ENCODE peak calls at places on chromosomes 6 and 20, in eight cellular contexts. E is upper lobe of left lung, T is GM12878, F is HCT116, S is heart left ventricle, Y is NB4, R is uterus, P is Peyer's patch. Z is an unnamed sample.

GRCh38 chr20:49657118-49657901 is 56.4 kb downstream of the B4GALT5 start:
- DNase-seq in Y (peak; percentile 35), E (no peak), T (no peak), F (no peak), S (no peak), P (no peak), R (peak; percentile 44), Z (peak; percentile 34)

GRCh38 chr6:75693534-75693933 is 55.5 kb upstream of the MYO6 start:
- DNase-seq in S (no peak), E (no peak), R (no peak), T (no peak), F (no peak), P (no peak), Y (peak; percentile 27), Z (no peak)

GRCh38 chr6:23633986-23634385 is 492.0 kb upstream of the NRSN1 start:
- DNase-seq in E (no peak), S (no peak), P (no peak), Y (no peak), R (no peak), F (no peak), T (no peak), Z (no peak)

GRCh38 chr6:514396-514973 is 122.9 kb downstream of the IRF4 start:
- DNase-seq in P (no peak), F (no peak), R (no peak), T (no peak), S (no peak), E (no peak), Y (peak; percentile 80), Z (no peak)

GRCh38 chr6:139205843-139206242 is 71.0 kb downstream of the HECA start:
- DNase-seq in P (no peak), S (no peak), E (no peak), Y (no peak), R (no peak), F (no peak), T (no peak), Z (no peak)

GRCh38 chr20:31605902-31606677 is 1.0 kb downstream of the ID1 start:
- DNase-seq in R (peak; percentile 34), E (peak; percentile 31), T (no peak), S (no peak), P (peak; percentile 58), F (no peak), Y (peak; percentile 36), Z (no peak)

GRCh38 chr20:1301031-1301529 is 27.9 kb downstream of the SDCBP2 start:
- DNase-seq in S (no peak), F (peak; percentile 18), T (no peak), R (no peak), E (no peak), Y (peak; percentile 77), P (no peak), Z (no peak)

GRCh38 chr6:121932071-121933009 is 467.1 kb upstream of the HSF2 start:
- DNase-seq in S (peak; percentile 46), E (peak; percentile 29), T (no peak), F (peak; percentile 61), Y (no peak), P (peak; percentile 43), R (peak; percentile 20), Z (peak; percentile 15)

GRCh38 chr6:13304580-13305255 is 23.6 kb downstream of the TBC1D7 start:
- DNase-seq in E (no peak), Y (no peak), T (peak; percentile 77), P (no peak), F (no peak), R (no peak), S (no peak), Z (no peak)

GRCh38 chr6:26338810-26339209 is 26.2 kb upstream of the BTN3A2 start:
- DNase-seq in P (no peak), T (no peak), E (no peak), Y (no peak), S (no peak), R (no peak), F (no peak), Z (no peak)

GRCh38 chr6:160733045-160733646 is 31.1 kb downstream of the PLG start:
- DNase-seq in P (peak; percentile 60), T (no peak), E (no peak), S (peak; percentile 12), Y (peak; percentile 65), F (peak; percentile 28), R (peak; percentile 33), Z (peak; percentile 44)

GRCh38 chr20:17273711-17274110 is 46.9 kb downstream of the PCSK2 start:
- DNase-seq in F (no peak), R (no peak), E (no peak), T (no peak), S (no peak), Y (peak; percentile 16), P (no peak), Z (no peak)

GRCh38 chr6:75946146-75946831 is 126.2 kb downstream of the IMPG1 start:
- DNase-seq in R (no peak), F (no peak), Y (no peak), P (no peak), E (no peak), S (no peak), T (peak; percentile 19), Z (no peak)

GRCh38 chr6:20242397-20242796 is 30.1 kb upstream of the MBOAT1 start:
- DNase-seq in E (no peak), F (no peak), S (no peak), P (no peak), Y (no peak), R (no peak), T (no peak), Z (no peak)

GRCh38 chr6:138692978-138693909 is 80.3 kb upstream of the CCDC28A start:
- DNase-seq in P (peak; percentile 82), R (peak; percentile 39), Y (peak; percentile 85), S (peak; percentile 63), F (peak; percentile 48), T (no peak), E (peak; percentile 78), Z (peak; percentile 82)

GRCh38 chr6:150177260-150178246 is 34.7 kb downstream of the PPP1R14C start:
- DNase-seq in S (peak; percentile 54), Y (no peak), P (peak; percentile 70), T (no peak), E (no peak), R (no peak), F (no peak), Z (peak; percentile 51)

GRCh38 chr20:32067234-32067821 is 15.3 kb downstream of the HCK start:
- DNase-seq in E (no peak), F (no peak), Y (peak; percentile 62), T (no peak), P (no peak), R (no peak), S (no peak), Z (no peak)

GRCh38 chr6:110233769-110234374 is 53.6 kb downstream of the CDC40 start:
- DNase-seq in F (no peak), P (no peak), S (no peak), E (no peak), T (peak; percentile 15), Y (peak; percentile 32), R (no peak), Z (no peak)

GRCh38 chr6:36677059-36677749 is 1.3 kb upstream of the CDKN1A start:
- DNase-seq in E (no peak), S (no peak), F (no peak), T (no peak), Y (no peak), R (no peak), P (no peak), Z (no peak)
- H3K4me3 ChIP-seq in E (no peak overlapping the region), S (no peak overlapping the region), F (no peak overlapping the region), T (peak overlapping the region; percentile 75), Y (no peak overlapping the region), R (no peak overlapping the region), P (no peak overlapping the region), Z (no peak overlapping the region)

DNA sequence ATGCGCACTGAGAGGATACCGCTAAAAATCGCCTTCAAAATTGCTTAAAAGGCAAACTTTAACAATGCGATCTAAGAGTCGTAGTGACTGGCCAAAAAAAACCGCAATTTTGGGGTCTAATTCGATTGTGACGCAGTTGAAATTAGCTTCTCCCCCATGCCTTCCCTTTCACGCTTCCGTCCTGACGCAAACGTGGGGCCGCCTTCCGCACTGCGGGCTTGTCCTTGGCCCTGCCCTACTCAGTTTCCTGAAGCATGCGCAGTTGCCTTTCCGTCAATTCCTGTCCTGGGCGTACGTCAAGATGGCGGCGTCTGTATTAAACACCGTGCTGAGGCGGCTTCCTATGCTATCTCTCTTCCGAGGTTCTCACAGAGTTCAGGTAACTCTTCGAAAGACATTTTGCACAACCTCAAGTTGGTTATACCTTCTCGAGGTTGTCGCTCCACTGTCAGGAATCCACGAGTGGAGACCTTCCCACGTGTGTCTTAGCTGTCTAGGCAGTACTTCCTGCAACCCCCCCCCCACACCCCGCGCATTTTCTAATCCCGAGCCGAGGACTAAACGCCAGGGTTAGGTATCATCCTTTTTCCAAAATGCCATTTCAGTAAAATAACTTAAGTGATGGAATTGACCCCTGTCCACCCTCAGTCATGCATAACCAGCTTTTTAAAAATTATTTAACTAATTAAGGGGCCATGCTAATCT is at the start of gene MRPS18B:
- DNase-seq in R (peak; percentile 99), S (peak; percentile 99), E (peak; percentile 99), F (peak; percentile 96), Y (peak; percentile 99), T (peak; percentile 99), P (peak; percentile 99), Z (peak; percentile 99)
- TF ChIP-seq POLR2A in R (peak; percentile 83), S (no peak), E (no peak), F (peak; percentile 58), Y (peak; percentile 94), T (peak; percentile 87), P (peak; percentile 70), Z (peak; percentile 4)

GRCh38 chr20:38007526-38007925 is 25.7 kb downstream of the TTI1 start:
- DNase-seq in P (no peak), S (no peak), F (no peak), Y (no peak), T (no peak), E (no peak), R (no peak), Z (no peak)

GRCh38 chr20:38013891-38014290 is 19.4 kb downstream of the TTI1 start:
- DNase-seq in S (no peak), R (no peak), P (no peak), F (no peak), Y (no peak), T (no peak), E (no peak), Z (no peak)

GRCh38 chr20:38008233-38008944 is 24.9 kb downstream of the TTI1 start:
- DNase-seq in Y (no peak), T (no peak), F (no peak), E (no peak), R (no peak), S (no peak), P (no peak), Z (no peak)

GRCh38 chr20:38017959-38018358 is 15.3 kb downstream of the TTI1 start:
- DNase-seq in T (no peak), E (no peak), F (no peak), Y (no peak), R (no peak), P (no peak), S (no peak), Z (no peak)

DNA sequence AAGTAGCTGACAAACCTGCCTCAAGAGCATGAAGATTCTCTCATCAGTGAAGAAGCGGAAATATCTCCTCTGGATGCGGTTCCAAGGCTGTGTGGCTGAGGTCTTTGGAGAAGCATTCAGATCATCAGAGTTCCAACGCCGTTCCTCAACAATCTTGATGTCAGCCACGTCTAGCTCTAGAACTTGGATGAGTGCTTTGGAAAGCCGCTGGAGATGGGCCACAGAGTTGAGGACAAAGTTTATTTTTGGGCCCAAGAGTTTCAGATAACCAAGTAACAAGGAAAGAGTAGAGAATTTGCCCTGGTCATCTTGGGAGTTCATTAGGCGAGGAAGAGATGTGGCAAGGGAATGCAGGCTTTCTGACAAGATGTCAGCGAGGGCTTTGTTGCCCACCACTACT is 20.9 kb downstream of the TTI1 start:
- DNase-seq in P (no peak), R (no peak), T (no peak), E (no peak), Y (no peak), F (no peak), S (no peak), Z (no peak)
- H3K4me3 ChIP-seq in P (no peak overlapping the region), R (no peak overlapping the region), T (no peak overlapping the region), E (no peak overlapping the region), Y (no peak overlapping the region), F (no peak overlapping the region), S (no peak overlapping the region), Z (no peak overlapping the region)

GRCh38 chr20:47576516-47577033 is 74.9 kb downstream of the NCOA3 start:
- DNase-seq in P (peak; percentile 71), T (peak; percentile 46), R (peak; percentile 60), E (peak; percentile 62), F (peak; percentile 85), Y (peak; percentile 70), S (peak; percentile 81), Z (peak; percentile 39)
- TF ChIP-seq POLR2A in P (no peak), T (no peak), R (peak; percentile 34), E (no peak), F (no peak), Y (no peak), S (no peak), Z (no peak)